ENCODE peak calls at places on chromosomes 1 and 21, in seven cellular contexts. N is CD8-positive, alpha-beta T cell; S is A549; M is mesenchymal stem cell; C is uterus; U is aorta; X is GM23248. W is an unnamed sample.

GRCh38 chr21:30194701-30195299 is 21.1 kb downstream of the CLDN8 start:
- DNase-seq in U (no peak), C (no peak), S (no peak), X (peak; percentile 50), N (no peak), M (peak; percentile 2), W (peak; percentile 12)

GRCh38 chr1:150507912-150508864 is at the start of gene ECM1:
- DNase-seq in S (peak; percentile 59), C (peak; percentile 61), X (peak; percentile 92), U (peak; percentile 80), N (no peak), M (peak; percentile 88), W (peak; percentile 83)

GRCh38 chr1:17199267-17200044 is 5.5 kb upstream of the PADI1 start:
- DNase-seq in M (no peak), N (no peak), X (peak; percentile 44), S (no peak), U (no peak), C (no peak), W (no peak)

GRCh38 chr1:221442056-221442455 is 299.8 kb downstream of the DUSP10 start:
- DNase-seq in U (no peak), C (no peak), X (no peak), M (no peak), N (no peak), S (no peak), W (no peak)

GRCh38 chr1:2808831-2809605 is 7.5 kb upstream of the TTC34 start:
- DNase-seq in N (no peak), S (no peak), M (no peak), C (no peak), X (no peak), U (no peak), W (no peak)

GRCh38 chr1:225849905-225850304 is 32.3 kb downstream of the TMEM63A start:
- DNase-seq in X (no peak), S (no peak), N (peak; percentile 57), M (no peak), C (peak; percentile 50), U (peak; percentile 84), W (no peak)

GRCh38 chr1:39282537-39283216 is 78.2 kb downstream of the MACF1 start:
- DNase-seq in C (no peak), S (no peak), N (no peak), M (peak; percentile 81), X (no peak), U (no peak), W (no peak)

GRCh38 chr21:32412998-32413504 is 545 bp downstream of the EVA1C start:
- DNase-seq in U (peak; percentile 85), M (no peak), C (peak; percentile 61), X (no peak), N (peak; percentile 44), S (no peak), W (no peak)

GRCh38 chr1:119327436-119328155 is 41.0 kb upstream of the HAO2 start:
- DNase-seq in S (no peak), U (peak; percentile 77), N (peak; percentile 22), X (peak; percentile 61), C (peak; percentile 78), M (peak; percentile 38), W (no peak)

GRCh38 chr1:121448851-121449250 is 264.1 kb downstream of the SRGAP2C start:
- DNase-seq in C (no peak), N (no peak), U (no peak), S (no peak), M (no peak), X (no peak), W (no peak)

GRCh38 chr1:176479920-176480319 is 16.9 kb downstream of the PAPPA2 start:
- DNase-seq in X (no peak), N (no peak), C (no peak), U (no peak), M (no peak), S (no peak), W (no peak)

GRCh38 chr21:37551406-37552355 is 185.1 kb downstream of the DYRK1A start:
- DNase-seq in S (no peak), U (peak; percentile 65), X (peak; percentile 26), C (peak; percentile 42), M (peak; percentile 9), N (no peak), W (no peak)

GRCh38 chr1:32817815-32818786 is 648 bp downstream of the S100PBP start:
- DNase-seq in N (peak; percentile 36), X (peak; percentile 79), C (peak; percentile 76), U (peak; percentile 92), M (peak; percentile 70), S (peak; percentile 62), W (peak; percentile 90)

GRCh38 chr1:75811211-75811981 is 14.7 kb downstream of the MSH4 start:
- DNase-seq in X (peak; percentile 53), C (no peak), U (no peak), M (peak; percentile 16), N (no peak), S (no peak), W (no peak)

GRCh38 chr1:155166373-155167165 is 6.5 kb downstream of the KRTCAP2 start:
- DNase-seq in X (no peak), M (peak; percentile 39), C (no peak), S (no peak), U (peak; percentile 79), N (no peak), W (no peak)

GRCh38 chr1:193448682-193449461 is 262.5 kb upstream of the B3GALT2 start:
- DNase-seq in N (peak; percentile 25), M (peak; percentile 24), S (no peak), C (no peak), X (no peak), U (no peak), W (no peak)

GRCh38 chr1:150558328-150558727 is 9.1 kb downstream of the ADAMTSL4 start:
- DNase-seq in X (no peak), M (peak; percentile 18), S (no peak), N (no peak), C (no peak), U (peak; percentile 71), W (no peak)

GRCh38 chr21:25515484-25516405 is 91.5 kb downstream of the MRPL39 start:
- DNase-seq in M (no peak), X (no peak), U (no peak), S (no peak), N (no peak), C (no peak), W (no peak)

GRCh38 chr1:62325696-62326095 is 6.5 kb upstream of the KANK4 start:
- DNase-seq in S (no peak), M (no peak), N (no peak), U (no peak), C (no peak), X (peak; percentile 97), W (no peak)

GRCh38 chr1:109385417-109385816 is 12.3 kb downstream of the SORT1 start:
- DNase-seq in X (no peak), S (no peak), U (no peak), N (no peak), C (no peak), M (no peak), W (no peak)

GRCh38 chr1:193543259-193543658 is 356.8 kb upstream of the B3GALT2 start:
- DNase-seq in S (no peak), U (no peak), X (peak; percentile 63), M (no peak), C (no peak), N (no peak), W (no peak)

GRCh38 chr1:186802388-186802787 is 26.4 kb upstream of the PLA2G4A start:
- DNase-seq in X (no peak), U (no peak), M (no peak), C (no peak), N (no peak), S (no peak), W (no peak)

GRCh38 chr21:45460011-45460565 is 55.1 kb downstream of the COL18A1 start:
- DNase-seq in M (peak; percentile 24), U (peak; percentile 73), C (no peak), N (no peak), S (no peak), X (no peak), W (no peak)
- H3K27ac ChIP-seq in M (no peak overlapping the region), U (peak overlapping the region; percentile 53), C (no peak overlapping the region), N (no peak overlapping the region), S (peak overlapping the region; percentile 55), X (peak overlapping the region; percentile 66), W (peak overlapping the region; percentile 53)

GRCh38 chr1:184499626-184500025 is 112.8 kb downstream of the C1orf21 start:
- DNase-seq in M (peak; percentile 61), X (peak; percentile 60), C (no peak), U (no peak), N (no peak), S (no peak), W (no peak)
- H3K4me1 ChIP-seq in M (peaks cover 2% of the 10 kb centered on the region), X (no peaks in the 10 kb centered on the region), C (no peaks in the 10 kb centered on the region), U (no peaks in the 10 kb centered on the region), N (no peaks in the 10 kb centered on the region), S (no peaks in the 10 kb centered on the region), W (no peaks in the 10 kb centered on the region)

DNA sequence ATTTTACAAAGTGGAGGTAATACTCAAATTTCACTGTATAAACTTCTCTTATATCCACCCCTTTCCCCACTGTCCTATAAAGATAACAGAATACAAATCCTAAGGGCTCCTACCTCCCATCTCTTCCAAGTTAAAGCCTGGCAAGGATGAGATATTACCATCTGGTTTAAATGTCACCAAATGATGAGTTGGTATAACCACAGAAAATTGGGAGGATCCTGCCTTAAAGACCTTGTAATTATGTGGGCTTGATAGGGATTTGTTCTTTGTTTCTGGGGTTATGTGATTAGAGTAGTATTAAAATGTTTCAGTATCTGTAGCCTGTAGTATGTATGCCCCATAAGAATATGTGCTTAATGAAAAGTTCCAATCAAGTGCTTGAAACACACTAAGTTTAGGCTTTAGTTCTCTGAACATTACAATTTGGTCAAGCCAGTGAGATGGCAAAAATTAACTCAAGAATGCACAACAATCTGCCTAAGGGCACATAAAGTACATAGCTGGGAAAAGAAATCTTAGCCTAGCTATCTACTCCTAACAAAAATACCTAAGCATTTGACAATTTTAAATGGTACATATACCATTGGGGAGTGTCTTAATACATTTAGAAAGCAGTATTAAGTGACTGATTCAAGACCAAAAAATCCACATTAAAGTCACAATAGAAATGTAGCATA is 14.0 kb downstream of the KDM5B start:
- DNase-seq in U (no peak), M (no peak), N (no peak), S (no peak), C (no peak), X (peak; percentile 18), W (no peak)
- H3K4me3 ChIP-seq in U (no peak overlapping the region), M (no peak overlapping the region), N (no peak overlapping the region), S (no peak overlapping the region), C (no peak overlapping the region), X (no peak overlapping the region), W (no peak overlapping the region)

GRCh38 chr1:174003867-174004266 is 18.3 kb downstream of the RC3H1 start:
- DNase-seq in C (no peak), N (no peak), U (no peak), M (no peak), S (no peak), X (no peak), W (no peak)
- H3K27ac ChIP-seq in C (no peak overlapping the region), N (no peak overlapping the region), U (no peak overlapping the region), M (no peak overlapping the region), S (no peak overlapping the region), X (no peak overlapping the region), W (no peak overlapping the region)

DNA sequence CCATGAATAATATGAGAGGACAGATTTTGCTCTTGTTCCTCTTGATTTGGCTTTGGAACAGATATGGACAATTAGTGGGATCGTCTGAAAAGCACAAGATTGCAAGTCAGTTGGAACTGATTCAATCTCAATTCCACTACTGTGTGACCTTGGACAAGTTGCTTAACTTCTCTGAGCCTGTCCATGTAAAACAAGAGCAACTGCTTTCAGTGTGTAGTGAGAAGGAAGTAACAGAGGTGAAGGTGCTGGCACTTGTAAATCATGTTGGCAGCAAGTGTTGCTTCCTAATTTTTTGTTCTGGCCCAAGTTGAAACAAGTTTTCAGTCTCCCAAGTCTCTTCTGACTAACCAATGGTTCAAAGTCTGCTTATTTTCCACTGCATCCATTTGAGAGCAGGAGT is 15.3 kb downstream of the INKA2 start:
- DNase-seq in X (no peak), C (no peak), S (no peak), M (no peak), N (no peak), U (no peak), W (no peak)
- H3K4me1 ChIP-seq in X (peaks cover 14% of the 10 kb centered on the region), C (no peaks in the 10 kb centered on the region), S (peaks cover 4% of the 10 kb centered on the region), M (peaks cover 5% of the 10 kb centered on the region), N (no peaks in the 10 kb centered on the region), U (no peaks in the 10 kb centered on the region), W (peaks cover 55% of the 10 kb centered on the region)

GRCh38 chr1:167631386-167631941 is 1.4 kb downstream of the RCSD1 start:
- DNase-seq in S (no peak), C (no peak), U (no peak), X (no peak), N (no peak), M (no peak), W (no peak)
- H3K4me3 ChIP-seq in S (no peak overlapping the region), C (no peak overlapping the region), U (no peak overlapping the region), X (no peak overlapping the region), N (peak overlapping the region; percentile 77), M (no peak overlapping the region), W (no peak overlapping the region)